ENCODE peak calls at places on chromosomes 16 and 17, in six cellular contexts. One of them, this sample, is unnamed.

GRCh38 chr17:48036693-48037035 is 933 bp downstream of the COPZ2 start:
- DNase-seq in pancreas: no peak
- DNase-seq in thoracic aorta: no peak
- DNase-seq in AG04450: no peak
- DNase-seq in astrocyte: no peak
- DNase-seq in sigmoid colon: no peak
- DNase-seq in this sample: no peak

GRCh38 chr17:79839363-79840203 is at the start of gene CBX4:
- DNase-seq in astrocyte: peak; percentile 82
- DNase-seq in sigmoid colon: peak; percentile 98
- DNase-seq in AG04450: peak; percentile 74
- DNase-seq in thoracic aorta: peak; percentile 84
- DNase-seq in pancreas: peak; percentile 98
- DNase-seq in this sample: peak; percentile 97

GRCh38 chr16:17026600-17027242 is 444.0 kb downstream of the XYLT1 start:
- DNase-seq in AG04450: no peak
- DNase-seq in sigmoid colon: no peak
- DNase-seq in astrocyte: no peak
- DNase-seq in thoracic aorta: no peak
- DNase-seq in pancreas: no peak
- DNase-seq in this sample: no peak

GRCh38 chr16:78163772-78164391 is 64.4 kb downstream of the WWOX start:
- DNase-seq in AG04450: no peak
- DNase-seq in pancreas: no peak
- DNase-seq in sigmoid colon: no peak
- DNase-seq in thoracic aorta: no peak
- DNase-seq in astrocyte: no peak
- DNase-seq in this sample: no peak

GRCh38 chr17:3979276-3979583 is 15.0 kb upstream of the ATP2A3 start:
- DNase-seq in pancreas: peak; percentile 34
- DNase-seq in thoracic aorta: no peak
- DNase-seq in sigmoid colon: no peak
- DNase-seq in astrocyte: no peak
- DNase-seq in AG04450: no peak
- DNase-seq in this sample: no peak

GRCh38 chr17:60386137-60386395 is 5.9 kb downstream of the USP32 start:
- DNase-seq in astrocyte: no peak
- DNase-seq in sigmoid colon: no peak
- DNase-seq in pancreas: no peak
- DNase-seq in AG04450: no peak
- DNase-seq in thoracic aorta: no peak
- DNase-seq in this sample: no peak

GRCh38 chr16:4244254-4244812 is 2.5 kb upstream of the SRL start:
- DNase-seq in pancreas: no peak
- DNase-seq in sigmoid colon: no peak
- DNase-seq in thoracic aorta: no peak
- DNase-seq in astrocyte: no peak
- DNase-seq in AG04450: no peak
- DNase-seq in this sample: no peak

GRCh38 chr16:85286066-85286712 is 173.9 kb upstream of the CIBAR2 start:
- DNase-seq in sigmoid colon: peak; percentile 89
- DNase-seq in pancreas: no peak
- DNase-seq in astrocyte: peak; percentile 81
- DNase-seq in thoracic aorta: peak; percentile 54
- DNase-seq in AG04450: peak; percentile 37
- DNase-seq in this sample: peak; percentile 86

GRCh38 chr16:4790261-4790660 is 2.1 kb upstream of the SEPTIN12 start:
- DNase-seq in sigmoid colon: no peak
- DNase-seq in pancreas: no peak
- DNase-seq in thoracic aorta: no peak
- DNase-seq in astrocyte: no peak
- DNase-seq in AG04450: no peak
- DNase-seq in this sample: no peak

GRCh38 chr17:8326591-8327583 is 12.8 kb upstream of the ODF4 start:
- DNase-seq in AG04450: no peak
- DNase-seq in thoracic aorta: no peak
- DNase-seq in astrocyte: peak; percentile 21
- DNase-seq in pancreas: peak; percentile 74
- DNase-seq in sigmoid colon: peak; percentile 72
- DNase-seq in this sample: peak; percentile 36

GRCh38 chr17:50153650-50154575 is 3.4 kb upstream of the PPP1R9B start:
- DNase-seq in sigmoid colon: no peak
- DNase-seq in pancreas: peak; percentile 82
- DNase-seq in thoracic aorta: no peak
- DNase-seq in astrocyte: no peak
- DNase-seq in AG04450: no peak
- DNase-seq in this sample: peak; percentile 84

GRCh38 chr16:84650062-84650991 is 2.0 kb downstream of the KLHL36 start:
- DNase-seq in astrocyte: peak; percentile 76
- DNase-seq in thoracic aorta: no peak
- DNase-seq in pancreas: no peak
- DNase-seq in sigmoid colon: no peak
- DNase-seq in AG04450: peak; percentile 23
- DNase-seq in this sample: peak; percentile 38

GRCh38 chr16:69112285-69113129 is 7.1 kb downstream of the HAS3 start:
- DNase-seq in sigmoid colon: peak; percentile 67
- DNase-seq in AG04450: no peak
- DNase-seq in astrocyte: no peak
- DNase-seq in thoracic aorta: no peak
- DNase-seq in pancreas: peak; percentile 88
- DNase-seq in this sample: peak; percentile 77

GRCh38 chr17:27754549-27754948 is 45.8 kb downstream of the NOS2 start:
- DNase-seq in sigmoid colon: no peak
- DNase-seq in astrocyte: no peak
- DNase-seq in thoracic aorta: no peak
- DNase-seq in pancreas: no peak
- DNase-seq in AG04450: no peak
- DNase-seq in this sample: no peak

GRCh38 chr17:76204277-76204676 is 36.0 kb downstream of the RNF157 start:
- DNase-seq in AG04450: peak; percentile 39
- DNase-seq in sigmoid colon: no peak
- DNase-seq in pancreas: no peak
- DNase-seq in thoracic aorta: no peak
- DNase-seq in astrocyte: peak; percentile 65
- DNase-seq in this sample: no peak

GRCh38 chr17:57308543-57309186 is 52.3 kb downstream of the MSI2 start:
- DNase-seq in thoracic aorta: no peak
- DNase-seq in pancreas: no peak
- DNase-seq in sigmoid colon: no peak
- DNase-seq in AG04450: no peak
- DNase-seq in astrocyte: no peak
- DNase-seq in this sample: no peak

GRCh38 chr16:87815567-87815966 is 49.8 kb upstream of the KLHDC4 start:
- DNase-seq in AG04450: no peak
- DNase-seq in thoracic aorta: no peak
- DNase-seq in astrocyte: no peak
- DNase-seq in sigmoid colon: no peak
- DNase-seq in pancreas: no peak
- DNase-seq in this sample: peak; percentile 51

GRCh38 chr16:9849697-9850245 is 332.5 kb downstream of the GRIN2A start:
- DNase-seq in pancreas: no peak
- DNase-seq in AG04450: no peak
- DNase-seq in astrocyte: no peak
- DNase-seq in sigmoid colon: no peak
- DNase-seq in thoracic aorta: no peak
- DNase-seq in this sample: no peak

GRCh38 chr17:31674717-31675349 is 184.2 kb downstream of the COPRS start:
- DNase-seq in sigmoid colon: no peak
- DNase-seq in pancreas: no peak
- DNase-seq in astrocyte: peak; percentile 63
- DNase-seq in thoracic aorta: no peak
- DNase-seq in AG04450: no peak
- DNase-seq in this sample: no peak

GRCh38 chr16:13529193-13529982 is 390.6 kb upstream of the ERCC4 start:
- DNase-seq in thoracic aorta: no peak
- DNase-seq in pancreas: no peak
- DNase-seq in AG04450: no peak
- DNase-seq in astrocyte: no peak
- DNase-seq in sigmoid colon: no peak
- DNase-seq in this sample: no peak
- H3K27me3 ChIP-seq in thoracic aorta: no peaks in the 10 kb centered on the region
- H3K27me3 ChIP-seq in pancreas: no peaks in the 10 kb centered on the region
- H3K27me3 ChIP-seq in AG04450: no peaks in the 10 kb centered on the region
- H3K27me3 ChIP-seq in astrocyte: no peaks in the 10 kb centered on the region
- H3K27me3 ChIP-seq in sigmoid colon: no peaks in the 10 kb centered on the region
- H3K27me3 ChIP-seq in this sample: no peaks in the 10 kb centered on the region

GRCh38 chr16:86355114-86355513 is 155.2 kb upstream of the FOXF1 start:
- DNase-seq in sigmoid colon: no peak
- DNase-seq in pancreas: no peak
- DNase-seq in thoracic aorta: no peak
- DNase-seq in astrocyte: peak; percentile 60
- DNase-seq in AG04450: no peak
- DNase-seq in this sample: no peak

GRCh38 chr16:86354641-86355040 is 155.7 kb upstream of the FOXF1 start:
- DNase-seq in sigmoid colon: no peak
- DNase-seq in astrocyte: peak; percentile 84
- DNase-seq in thoracic aorta: no peak
- DNase-seq in pancreas: no peak
- DNase-seq in AG04450: no peak
- DNase-seq in this sample: no peak

GRCh38 chr16:86353185-86353584 is 157.1 kb upstream of the FOXF1 start:
- DNase-seq in astrocyte: peak; percentile 62
- DNase-seq in pancreas: no peak
- DNase-seq in sigmoid colon: no peak
- DNase-seq in thoracic aorta: no peak
- DNase-seq in AG04450: peak; percentile 47
- DNase-seq in this sample: no peak

GRCh38 chr16:86355538-86355937 is 154.8 kb upstream of the FOXF1 start:
- DNase-seq in thoracic aorta: no peak
- DNase-seq in astrocyte: peak; percentile 95
- DNase-seq in sigmoid colon: no peak
- DNase-seq in AG04450: peak; percentile 71
- DNase-seq in pancreas: no peak
- DNase-seq in this sample: no peak

GRCh38 chr16:86353934-86354333 is 156.4 kb upstream of the FOXF1 start:
- DNase-seq in astrocyte: no peak
- DNase-seq in sigmoid colon: no peak
- DNase-seq in thoracic aorta: no peak
- DNase-seq in AG04450: no peak
- DNase-seq in pancreas: no peak
- DNase-seq in this sample: no peak
- H3K27me3 ChIP-seq in astrocyte: peaks cover 9% of the 10 kb centered on the region
- H3K27me3 ChIP-seq in sigmoid colon: no peaks in the 10 kb centered on the region
- H3K27me3 ChIP-seq in thoracic aorta: peaks cover 4% of the 10 kb centered on the region
- H3K27me3 ChIP-seq in AG04450: no peaks in the 10 kb centered on the region
- H3K27me3 ChIP-seq in pancreas: no peaks in the 10 kb centered on the region
- H3K27me3 ChIP-seq in this sample: no peaks in the 10 kb centered on the region

GRCh38 chr16:979106-979505 is 2.5 kb upstream of the SOX8 start:
- DNase-seq in thoracic aorta: no peak
- DNase-seq in pancreas: no peak
- DNase-seq in sigmoid colon: no peak
- DNase-seq in astrocyte: no peak
- DNase-seq in AG04450: no peak
- DNase-seq in this sample: no peak
- H3K27me3 ChIP-seq in thoracic aorta: no peaks in the 10 kb centered on the region
- H3K27me3 ChIP-seq in pancreas: no peaks in the 10 kb centered on the region
- H3K27me3 ChIP-seq in sigmoid colon: peaks cover 25% of the 10 kb centered on the region
- H3K27me3 ChIP-seq in astrocyte: peaks cover 42% of the 10 kb centered on the region
- H3K27me3 ChIP-seq in AG04450: peaks cover 67% of the 10 kb centered on the region
- H3K27me3 ChIP-seq in this sample: no peaks in the 10 kb centered on the region

DNA sequence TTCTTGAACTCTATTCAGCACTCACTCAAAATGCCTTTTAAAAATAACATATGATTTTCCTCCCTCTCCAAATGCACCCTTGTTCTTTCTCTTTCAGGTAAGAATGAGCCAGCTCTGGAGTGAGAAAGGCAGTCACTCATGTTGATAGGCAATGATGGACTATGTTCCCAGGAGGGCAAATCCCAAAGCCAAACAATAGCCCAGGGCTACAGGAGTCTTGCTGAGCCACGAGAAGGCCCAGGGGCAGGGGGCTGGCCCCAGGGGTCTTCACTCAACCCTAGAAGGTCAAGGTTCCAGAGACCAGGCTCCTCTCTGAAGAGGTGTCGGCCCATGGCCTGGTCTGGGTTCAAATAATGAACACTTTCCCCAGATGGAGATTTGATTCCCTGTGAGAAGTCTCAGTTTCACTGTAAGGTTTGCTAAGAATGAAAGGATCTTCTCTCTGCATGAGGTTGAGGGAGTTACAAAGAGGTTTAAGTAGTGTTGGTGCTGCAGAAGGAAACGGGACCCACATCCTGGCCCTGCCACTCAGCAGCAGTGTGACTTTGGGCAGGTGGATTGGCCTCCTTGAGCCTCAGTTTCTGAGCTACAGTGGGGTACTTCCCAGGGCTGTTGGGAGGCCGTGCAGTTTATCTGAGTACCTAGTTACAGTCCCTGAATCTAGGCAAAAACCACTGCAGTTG is 49.0 kb downstream of the RTN4RL1 start:
- DNase-seq in AG04450: no peak
- DNase-seq in sigmoid colon: no peak
- DNase-seq in pancreas: no peak
- DNase-seq in astrocyte: no peak
- DNase-seq in thoracic aorta: no peak
- DNase-seq in this sample: no peak
- H3K27me3 ChIP-seq in AG04450: peaks cover 49% of the 10 kb centered on the region
- H3K27me3 ChIP-seq in sigmoid colon: peaks cover 6% of the 10 kb centered on the region
- H3K27me3 ChIP-seq in pancreas: no peaks in the 10 kb centered on the region
- H3K27me3 ChIP-seq in astrocyte: peaks cover 20% of the 10 kb centered on the region
- H3K27me3 ChIP-seq in thoracic aorta: no peaks in the 10 kb centered on the region
- H3K27me3 ChIP-seq in this sample: no peaks in the 10 kb centered on the region

This sample was measured in testis.